ENCODE peak calls at places on chromosomes 11 and 22, in eight cellular contexts. D is esophagus squamous epithelium, Y is breast epithelium, H is stomach, U is adrenal gland, L is body of pancreas, A is K562, X is IMR-90. F is an unnamed sample. For H3K9me3, the result is how much of the 10 kb centered on the place peaks cover.

GRCh38 chr11:58787903-58788302 is 56.2 kb upstream of the GLYAT start:
- DNase-seq in H (no peak), L (no peak), A (no peak), U (no peak), D (no peak), X (peak), Y (no peak), F (no peak)

GRCh38 chr11:63769044-63769718 is 606 bp upstream of the ZFTA start:
- DNase-seq in U (peak), H (no peak), Y (no peak), L (peak), A (peak), D (no peak), X (no peak), F (no peak)

GRCh38 chr11:118930152-118930712 is 4.5 kb upstream of the BCL9L start:
- DNase-seq in Y (peak), D (no peak), H (peak), X (peak), A (peak), L (peak), U (peak), F (peak)

GRCh38 chr22:21621891-21622623 is 7.8 kb downstream of the YDJC start:
- DNase-seq in H (no peak), X (no peak), U (no peak), Y (no peak), D (no peak), L (no peak), A (no peak), F (peak)

GRCh38 chr11:13954591-13954990 is 7.9 kb upstream of the SPON1 start:
- DNase-seq in D (no peak), L (no peak), Y (no peak), X (no peak), H (no peak), U (no peak), A (no peak), F (no peak)

GRCh38 chr11:47847892-47848635 is at the start of gene NUP160:
- DNase-seq in Y (peak), U (peak), L (peak), H (peak), A (peak), X (peak), D (peak), F (peak)

GRCh38 chr11:3340025-3340424 is 38.9 kb downstream of the ZNF195 start:
- DNase-seq in U (no peak), Y (no peak), X (peak), D (no peak), A (peak), H (no peak), L (no peak), F (no peak)

GRCh38 chr22:46788426-46789168 is 26.1 kb downstream of the TBC1D22A start:
- DNase-seq in L (no peak), D (no peak), A (no peak), Y (no peak), H (no peak), U (no peak), X (no peak), F (no peak)

GRCh38 chr11:122367809-122368231 is 251.8 kb upstream of the BLID start:
- DNase-seq in U (peak), D (no peak), Y (no peak), A (no peak), H (no peak), L (peak), X (peak), F (peak)

GRCh38 chr11:61509058-61510029 is 795 bp downstream of the LRRC10B start:
- DNase-seq in D (no peak), Y (peak), L (peak), X (peak), H (peak), A (peak), U (peak), F (no peak)

GRCh38 chr22:39924286-39924685 is 23.4 kb downstream of the GRAP2 start:
- DNase-seq in H (no peak), A (no peak), X (no peak), D (no peak), Y (no peak), L (no peak), U (no peak), F (no peak)

GRCh38 chr11:60710482-60710881 is 11.1 kb downstream of the MS4A8 start:
- DNase-seq in D (no peak), Y (no peak), H (no peak), U (no peak), L (no peak), A (no peak), X (no peak), F (no peak)

GRCh38 chr11:101862410-101863233 is 52.2 kb upstream of the CEP126 start:
- DNase-seq in Y (no peak), A (no peak), L (no peak), H (no peak), D (no peak), U (peak), X (peak), F (no peak)

GRCh38 chr11:110691961-110692360 is 20.3 kb downstream of the ARHGAP20 start:
- DNase-seq in X (no peak), L (no peak), H (no peak), Y (no peak), D (no peak), A (no peak), U (no peak), F (no peak)

GRCh38 chr11:62108971-62109391 is 14.8 kb upstream of the INCENP start:
- DNase-seq in Y (no peak), D (no peak), U (no peak), L (no peak), A (no peak), H (no peak), X (peak), F (no peak)

GRCh38 chr11:122230387-122230760 is 114.4 kb upstream of the BLID start:
- DNase-seq in Y (no peak), L (no peak), U (no peak), D (no peak), A (no peak), X (peak), H (no peak), F (no peak)

GRCh38 chr22:20487715-20488114 is 7.9 kb downstream of the KLHL22 start:
- DNase-seq in L (no peak), D (no peak), A (no peak), U (no peak), Y (no peak), X (no peak), H (no peak), F (no peak)

GRCh38 chr11:134048028-134048427 is 20.8 kb upstream of the JAM3 start:
- DNase-seq in D (no peak), L (no peak), U (no peak), H (no peak), X (no peak), Y (no peak), A (no peak), F (no peak)

GRCh38 chr22:31133911-31134310 is 6.4 kb downstream of the PLA2G3 start:
- DNase-seq in A (no peak), L (no peak), H (no peak), Y (no peak), D (no peak), X (no peak), U (no peak), F (no peak)

GRCh38 chr11:72426054-72426757 is 8.1 kb downstream of the CLPB start:
- DNase-seq in X (no peak), D (no peak), H (no peak), A (no peak), U (no peak), L (no peak), Y (no peak), F (no peak)

GRCh38 chr11:44957051-44957515 is 6.4 kb upstream of the TP53I11 start:
- DNase-seq in X (no peak), U (no peak), H (no peak), D (no peak), Y (no peak), L (no peak), A (peak), F (no peak)

GRCh38 chr22:43094085-43094484 is 4.9 kb upstream of the TTLL1 start:
- DNase-seq in U (peak), H (peak), Y (no peak), L (peak), D (no peak), A (no peak), X (peak), F (no peak)

GRCh38 chr11:60872124-60872951 is 5.0 kb downstream of the ZP1 start:
- DNase-seq in H (peak), A (no peak), Y (no peak), U (peak), X (peak), D (no peak), L (peak), F (peak)

GRCh38 chr22:20206709-20207215 is 55.9 kb upstream of the CCDC188 start:
- DNase-seq in U (no peak), Y (no peak), X (peak), D (no peak), H (peak), L (peak), A (peak), F (no peak)

GRCh38 chr11:44112083-44112865 is 16.8 kb downstream of the EXT2 start:
- DNase-seq in A (no peak), H (no peak), U (peak), X (peak), Y (no peak), D (no peak), L (peak), F (no peak)

GRCh38 chr11:8103909-8104308 is 22.9 kb downstream of the TUB start:
- DNase-seq in U (no peak), X (no peak), D (no peak), H (no peak), A (no peak), L (no peak), Y (no peak), F (no peak)

GRCh38 chr22:44347098-44347497 is 34.3 kb upstream of the SHISAL1 start:
- DNase-seq in X (peak), U (no peak), L (no peak), D (no peak), Y (no peak), H (no peak), A (no peak), F (no peak)

GRCh38 chr11:28976801-28977145 is 868.6 kb downstream of the METTL15 start:
- DNase-seq in U (no peak), A (no peak), D (no peak), H (no peak), Y (no peak), L (peak), X (no peak), F (no peak)

GRCh38 chr11:57343825-57344224 is 5.7 kb downstream of the P2RX3 start:
- DNase-seq in A (no peak), X (no peak), L (no peak), D (no peak), U (no peak), Y (no peak), H (no peak), F (no peak)

GRCh38 chr11:12157241-12157661 is 46.9 kb downstream of the MICAL2 start:
- DNase-seq in Y (no peak), A (no peak), L (no peak), D (no peak), H (no peak), U (no peak), X (peak), F (no peak)

GRCh38 chr22:47154621-47155081 is 392.2 kb downstream of the TBC1D22A start:
- DNase-seq in U (peak), Y (peak), X (peak), A (no peak), H (peak), L (peak), D (no peak), F (peak)

GRCh38 chr11:126406368-126406767 is 50.9 kb downstream of the ST3GAL4 start:
- DNase-seq in H (no peak), D (no peak), L (no peak), X (no peak), A (no peak), U (no peak), Y (no peak), F (no peak)

GRCh38 chr11:120181446-120181992 is 29.3 kb upstream of the OAF start:
- DNase-seq in U (peak), Y (peak), D (no peak), X (no peak), H (peak), L (no peak), A (no peak), F (peak)

DNA sequence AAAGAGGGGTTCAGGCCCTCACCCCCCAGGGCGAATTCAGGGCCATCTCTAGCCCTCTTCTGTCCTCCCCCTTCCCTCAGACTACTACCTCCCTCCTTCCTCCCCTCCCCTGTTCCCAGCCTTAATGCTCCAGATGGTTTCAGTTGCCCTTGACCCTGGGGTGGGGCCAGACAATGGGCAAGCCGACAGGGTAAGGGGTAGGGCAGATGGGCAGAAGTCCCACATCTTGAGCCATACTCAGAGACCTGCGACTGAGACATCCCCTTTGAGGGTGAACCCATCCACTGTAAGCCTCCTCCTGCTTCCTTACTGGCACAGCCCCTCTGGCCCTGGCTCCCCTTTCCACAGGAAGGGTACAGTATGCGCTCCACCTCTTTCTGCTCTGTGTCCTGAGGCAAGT is 1.9 kb downstream of the RHBDD3 start:
- DNase-seq in D (no peak), L (peak), Y (no peak), X (no peak), H (no peak), A (no peak), U (no peak), F (no peak)
- TF ChIP-seq POLR2A in D (no peak), L (no peak), Y (no peak), X (no peak), H (no peak), A (no peak), U (no peak), F (no peak)

GRCh38 chr22:48449466-48450187 is 1378.0 kb downstream of the BRD1 start:
- DNase-seq in X (no peak), H (no peak), L (no peak), Y (no peak), D (no peak), A (no peak), U (no peak), F (no peak)
- H3K9me3 ChIP-seq in X (half or more), H (under half), L (under half), Y (under half), D (under half), A (under half), U (under half), F (under half)

DNA sequence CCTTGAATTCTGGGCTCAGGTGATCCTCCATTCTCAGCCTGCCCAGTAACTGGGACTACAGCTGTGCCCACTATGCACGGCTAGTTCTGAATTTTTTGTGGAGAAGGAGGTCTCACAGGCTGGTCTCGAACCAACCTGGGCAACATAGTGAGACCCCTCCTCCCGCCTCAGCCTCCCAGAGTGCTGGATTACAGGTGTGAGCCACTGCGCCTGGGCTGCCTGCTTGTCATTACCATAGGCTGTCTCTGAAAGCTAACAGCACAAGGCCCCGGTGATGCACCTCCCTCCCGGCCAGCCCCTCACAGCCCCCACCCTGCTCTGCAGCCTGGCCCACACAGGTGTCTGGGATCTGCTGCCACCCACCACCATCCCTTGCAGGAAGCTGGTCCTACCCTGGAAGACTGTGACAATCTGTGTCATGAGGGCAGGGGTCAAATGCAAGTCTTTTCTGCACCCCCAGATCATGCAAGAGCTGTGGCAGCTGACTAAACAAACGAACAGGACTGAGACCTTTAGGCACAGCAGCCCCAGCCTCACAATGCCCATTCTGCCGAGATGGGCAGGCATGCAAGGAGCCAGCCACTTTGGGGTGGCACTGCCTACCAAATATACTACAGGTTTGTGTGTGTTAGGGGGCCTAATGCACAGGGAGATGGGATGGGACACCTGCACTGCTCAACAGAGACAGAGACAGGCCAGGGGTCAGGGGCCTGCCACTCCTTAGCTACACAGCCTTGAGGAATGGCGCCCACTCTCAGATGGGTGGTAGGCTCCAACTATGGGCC is 82.2 kb downstream of the DGCR2 start:
- DNase-seq in X (no peak), L (no peak), U (no peak), A (no peak), H (no peak), D (no peak), Y (no peak), F (no peak)
- H3K27ac ChIP-seq in X (no peak), L (no peak), U (no peak), A (no peak), H (no peak), D (no peak), Y (no peak), F (no peak)

GRCh38 chr22:23519442-23520177 is 60.5 kb downstream of the IGLL1 start:
- DNase-seq in A (no peak), Y (no peak), D (no peak), U (no peak), H (no peak), X (no peak), L (no peak), F (no peak)

GRCh38 chr22:23520875-23521441 is 59.1 kb downstream of the IGLL1 start:
- DNase-seq in X (peak), A (peak), D (no peak), H (no peak), U (no peak), L (peak), Y (peak), F (peak)

GRCh38 chr22:23523746-23524145 is 56.3 kb downstream of the IGLL1 start:
- DNase-seq in L (no peak), U (no peak), X (no peak), D (no peak), A (no peak), Y (no peak), H (no peak), F (no peak)

GRCh38 chr22:23522642-23523251 is 57.3 kb downstream of the IGLL1 start:
- DNase-seq in Y (no peak), U (no peak), X (no peak), L (no peak), A (peak), D (no peak), H (no peak), F (peak)

GRCh38 chr22:23521442-23522113 is 58.5 kb downstream of the IGLL1 start:
- DNase-seq in Y (peak), L (peak), U (peak), X (peak), A (peak), D (no peak), H (peak), F (peak)
- TF ChIP-seq POLR2A in Y (no peak), L (peak), U (peak), X (peak), A (peak), D (no peak), H (no peak), F (peak)

DNA sequence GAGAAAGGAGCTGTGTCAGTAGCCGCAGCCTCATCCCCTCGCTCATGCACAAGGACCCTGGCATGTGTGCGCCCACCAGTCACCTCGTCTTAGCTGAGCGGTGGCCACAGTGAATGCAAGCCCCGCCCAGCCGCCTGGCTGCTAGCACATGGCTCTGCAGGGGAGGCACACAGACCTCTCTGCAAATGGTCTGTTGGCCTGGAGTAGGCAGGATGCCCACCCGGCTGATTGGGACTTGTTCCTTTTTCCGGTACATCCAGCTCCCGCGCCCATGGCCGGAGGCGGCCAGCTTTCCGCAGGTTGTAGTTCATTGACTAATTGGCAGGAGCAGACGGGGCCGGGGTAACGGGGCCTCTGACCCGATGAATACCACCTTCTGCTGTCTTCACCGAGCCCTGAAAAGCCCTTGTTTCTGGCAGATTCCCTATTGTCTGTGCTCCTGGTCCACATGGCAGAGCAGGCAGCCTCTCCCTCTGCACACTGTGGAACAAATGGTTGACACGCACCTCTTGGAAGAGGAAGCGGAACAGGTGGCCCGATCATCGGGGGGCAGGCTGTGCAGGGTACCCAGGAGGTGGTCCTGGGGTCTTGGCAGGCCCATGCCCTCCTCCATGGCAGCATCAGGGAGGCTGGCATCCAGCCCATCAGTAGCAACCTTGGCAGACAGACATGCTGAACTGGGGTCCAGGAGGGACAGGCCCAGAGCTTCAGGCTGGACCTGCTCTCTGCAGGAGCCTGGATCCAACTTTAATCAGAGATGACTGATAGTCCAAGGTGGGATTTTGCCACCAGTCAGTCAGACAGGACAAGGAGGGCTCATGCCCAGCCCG is 1512.0 kb downstream of the BRD1 start:
- DNase-seq in L (no peak), H (peak), U (no peak), Y (no peak), D (no peak), A (no peak), X (no peak), F (no peak)
- H3K9me3 ChIP-seq in L (under half), H (under half), U (under half), Y (under half), D (under half), A (under half), X (under half), F (under half)

GRCh38 chr11:129190087-129190486 is 2.0 kb downstream of the ARHGAP32 start:
- DNase-seq in D (no peak), H (peak), A (no peak), U (no peak), Y (no peak), X (no peak), L (no peak), F (no peak)
- H3K27ac ChIP-seq in D (peak), H (no peak), A (no peak), U (no peak), Y (peak), X (no peak), L (no peak), F (no peak)

GRCh38 chr11:107457558-107458271 is at the start of gene CWF19L2:
- DNase-seq in Y (peak), U (peak), D (peak), X (peak), H (peak), L (peak), A (peak), F (peak)
- TF ChIP-seq POLR2A in Y (no peak), U (peak), D (no peak), X (no peak), H (no peak), L (peak), A (peak), F (no peak)

F was measured in tibial nerve.